ENCODE peak calls at places on chromosomes 5 and 9, in eight cellular contexts. One of them, this sample, is unnamed.
A peak's percentile ranks its signal among the peaks of the same experiment; 100 is the strongest.

GRCh38 chr9:132631280-132631679 is 38.5 kb downstream of the DDX31 start:
- DNase-seq in NT2/D1: no peak
- DNase-seq in heart left ventricle: no peak
- DNase-seq in CMK: no peak
- DNase-seq in activated CD8-positive, alpha-beta memory T cell treated with anti-CD3 and anti-CD28 coated beads, Interleukin-2, amount 50 U/mL, for 4 hours: no peak
- DNase-seq in ovary: no peak
- DNase-seq in Ammon's horn: no peak
- DNase-seq in astrocyte: peak; percentile 77
- DNase-seq in this sample: no peak

GRCh38 chr5:142248853-142249462 is 75.9 kb downstream of the SPRY4 start:
- DNase-seq in NT2/D1: no peak
- DNase-seq in heart left ventricle: peak; percentile 77
- DNase-seq in CMK: no peak
- DNase-seq in activated CD8-positive, alpha-beta memory T cell treated with anti-CD3 and anti-CD28 coated beads, Interleukin-2, amount 50 U/mL, for 4 hours: no peak
- DNase-seq in ovary: no peak
- DNase-seq in Ammon's horn: no peak
- DNase-seq in astrocyte: peak; percentile 14
- DNase-seq in this sample: no peak

GRCh38 chr9:131410051-131410491 is 16.2 kb downstream of the PRRC2B start:
- DNase-seq in NT2/D1: no peak
- DNase-seq in heart left ventricle: no peak
- DNase-seq in CMK: no peak
- DNase-seq in activated CD8-positive, alpha-beta memory T cell treated with anti-CD3 and anti-CD28 coated beads, Interleukin-2, amount 50 U/mL, for 4 hours: no peak
- DNase-seq in ovary: no peak
- DNase-seq in Ammon's horn: no peak
- DNase-seq in astrocyte: no peak
- DNase-seq in this sample: no peak

GRCh38 chr5:67257500-67257899 is 60.9 kb upstream of the CD180 start:
- DNase-seq in NT2/D1: no peak
- DNase-seq in heart left ventricle: no peak
- DNase-seq in CMK: no peak
- DNase-seq in activated CD8-positive, alpha-beta memory T cell treated with anti-CD3 and anti-CD28 coated beads, Interleukin-2, amount 50 U/mL, for 4 hours: no peak
- DNase-seq in ovary: no peak
- DNase-seq in Ammon's horn: no peak
- DNase-seq in astrocyte: no peak
- DNase-seq in this sample: no peak

GRCh38 chr9:110954822-110955291 is 83.4 kb downstream of the LPAR1 start:
- DNase-seq in NT2/D1: no peak
- DNase-seq in heart left ventricle: no peak
- DNase-seq in CMK: no peak
- DNase-seq in activated CD8-positive, alpha-beta memory T cell treated with anti-CD3 and anti-CD28 coated beads, Interleukin-2, amount 50 U/mL, for 4 hours: no peak
- DNase-seq in ovary: no peak
- DNase-seq in Ammon's horn: no peak
- DNase-seq in astrocyte: peak; percentile 53
- DNase-seq in this sample: no peak

GRCh38 chr9:137295313-137296213 is 6.5 kb downstream of the NRARP start:
- DNase-seq in NT2/D1: no peak
- DNase-seq in heart left ventricle: peak; percentile 78
- DNase-seq in CMK: no peak
- DNase-seq in activated CD8-positive, alpha-beta memory T cell treated with anti-CD3 and anti-CD28 coated beads, Interleukin-2, amount 50 U/mL, for 4 hours: peak; percentile 52
- DNase-seq in ovary: no peak
- DNase-seq in Ammon's horn: no peak
- DNase-seq in astrocyte: no peak
- DNase-seq in this sample: no peak

GRCh38 chr5:115898656-115899055 is 56.9 kb downstream of the AP3S1 start:
- DNase-seq in NT2/D1: no peak
- DNase-seq in heart left ventricle: no peak
- DNase-seq in CMK: no peak
- DNase-seq in activated CD8-positive, alpha-beta memory T cell treated with anti-CD3 and anti-CD28 coated beads, Interleukin-2, amount 50 U/mL, for 4 hours: no peak
- DNase-seq in ovary: no peak
- DNase-seq in Ammon's horn: no peak
- DNase-seq in astrocyte: peak; percentile 51
- DNase-seq in this sample: no peak

GRCh38 chr5:163504091-163504931 is 1.1 kb upstream of the MAT2B start:
- DNase-seq in NT2/D1: no peak
- DNase-seq in heart left ventricle: no peak
- DNase-seq in CMK: no peak
- DNase-seq in activated CD8-positive, alpha-beta memory T cell treated with anti-CD3 and anti-CD28 coated beads, Interleukin-2, amount 50 U/mL, for 4 hours: no peak
- DNase-seq in ovary: peak; percentile 36
- DNase-seq in Ammon's horn: peak; percentile 66
- DNase-seq in astrocyte: peak; percentile 62
- DNase-seq in this sample: peak; percentile 15

GRCh38 chr9:107214915-107215314 is 68.2 kb upstream of the RAD23B start:
- DNase-seq in NT2/D1: no peak
- DNase-seq in heart left ventricle: no peak
- DNase-seq in CMK: no peak
- DNase-seq in activated CD8-positive, alpha-beta memory T cell treated with anti-CD3 and anti-CD28 coated beads, Interleukin-2, amount 50 U/mL, for 4 hours: no peak
- DNase-seq in ovary: no peak
- DNase-seq in Ammon's horn: no peak
- DNase-seq in astrocyte: peak; percentile 51
- DNase-seq in this sample: no peak

GRCh38 chr9:127534250-127534649 is 77.8 kb upstream of the STXBP1 start:
- DNase-seq in NT2/D1: no peak
- DNase-seq in heart left ventricle: no peak
- DNase-seq in CMK: no peak
- DNase-seq in activated CD8-positive, alpha-beta memory T cell treated with anti-CD3 and anti-CD28 coated beads, Interleukin-2, amount 50 U/mL, for 4 hours: no peak
- DNase-seq in ovary: no peak
- DNase-seq in Ammon's horn: no peak
- DNase-seq in astrocyte: no peak
- DNase-seq in this sample: no peak

GRCh38 chr9:113590991-113591898 is 127.7 kb downstream of the RGS3 start:
- DNase-seq in NT2/D1: peak; percentile 78
- DNase-seq in heart left ventricle: peak; percentile 90
- DNase-seq in CMK: peak; percentile 55
- DNase-seq in activated CD8-positive, alpha-beta memory T cell treated with anti-CD3 and anti-CD28 coated beads, Interleukin-2, amount 50 U/mL, for 4 hours: peak; percentile 48
- DNase-seq in ovary: peak; percentile 81
- DNase-seq in Ammon's horn: peak; percentile 87
- DNase-seq in astrocyte: no peak
- DNase-seq in this sample: no peak

GRCh38 chr5:61327761-61328753 is 4.0 kb upstream of the ZSWIM6 start:
- DNase-seq in NT2/D1: no peak
- DNase-seq in heart left ventricle: no peak
- DNase-seq in CMK: no peak
- DNase-seq in activated CD8-positive, alpha-beta memory T cell treated with anti-CD3 and anti-CD28 coated beads, Interleukin-2, amount 50 U/mL, for 4 hours: no peak
- DNase-seq in ovary: no peak
- DNase-seq in Ammon's horn: no peak
- DNase-seq in astrocyte: peak; percentile 89
- DNase-seq in this sample: no peak

GRCh38 chr5:1081519-1081918 is 30.3 kb downstream of the SLC12A7 start:
- DNase-seq in NT2/D1: no peak
- DNase-seq in heart left ventricle: no peak
- DNase-seq in CMK: no peak
- DNase-seq in activated CD8-positive, alpha-beta memory T cell treated with anti-CD3 and anti-CD28 coated beads, Interleukin-2, amount 50 U/mL, for 4 hours: no peak
- DNase-seq in ovary: no peak
- DNase-seq in Ammon's horn: no peak
- DNase-seq in astrocyte: no peak
- DNase-seq in this sample: no peak

GRCh38 chr9:71643330-71643729 is 125.0 kb downstream of the CEMIP2 start:
- DNase-seq in NT2/D1: no peak
- DNase-seq in heart left ventricle: no peak
- DNase-seq in CMK: no peak
- DNase-seq in activated CD8-positive, alpha-beta memory T cell treated with anti-CD3 and anti-CD28 coated beads, Interleukin-2, amount 50 U/mL, for 4 hours: no peak
- DNase-seq in ovary: no peak
- DNase-seq in Ammon's horn: no peak
- DNase-seq in astrocyte: no peak
- DNase-seq in this sample: no peak

GRCh38 chr5:169945831-169946261 is 34.4 kb downstream of the INSYN2B start:
- DNase-seq in NT2/D1: peak; percentile 22
- DNase-seq in heart left ventricle: no peak
- DNase-seq in CMK: no peak
- DNase-seq in activated CD8-positive, alpha-beta memory T cell treated with anti-CD3 and anti-CD28 coated beads, Interleukin-2, amount 50 U/mL, for 4 hours: no peak
- DNase-seq in ovary: peak; percentile 58
- DNase-seq in Ammon's horn: peak; percentile 73
- DNase-seq in astrocyte: peak; percentile 92
- DNase-seq in this sample: no peak

GRCh38 chr9:86413966-86414880 is 60.0 kb upstream of the TUT7 start:
- DNase-seq in NT2/D1: no peak
- DNase-seq in heart left ventricle: no peak
- DNase-seq in CMK: no peak
- DNase-seq in activated CD8-positive, alpha-beta memory T cell treated with anti-CD3 and anti-CD28 coated beads, Interleukin-2, amount 50 U/mL, for 4 hours: no peak
- DNase-seq in ovary: no peak
- DNase-seq in Ammon's horn: peak; percentile 27
- DNase-seq in astrocyte: peak; percentile 12
- DNase-seq in this sample: no peak

GRCh38 chr9:73753171-73753570 is 601.5 kb downstream of the ANXA1 start:
- DNase-seq in NT2/D1: no peak
- DNase-seq in heart left ventricle: no peak
- DNase-seq in CMK: no peak
- DNase-seq in activated CD8-positive, alpha-beta memory T cell treated with anti-CD3 and anti-CD28 coated beads, Interleukin-2, amount 50 U/mL, for 4 hours: no peak
- DNase-seq in ovary: no peak
- DNase-seq in Ammon's horn: no peak
- DNase-seq in astrocyte: peak; percentile 50
- DNase-seq in this sample: no peak

GRCh38 chr9:110183208-110184145 is 24.5 kb downstream of the C9orf152 start:
- DNase-seq in NT2/D1: peak; percentile 66
- DNase-seq in heart left ventricle: no peak
- DNase-seq in CMK: peak; percentile 12
- DNase-seq in activated CD8-positive, alpha-beta memory T cell treated with anti-CD3 and anti-CD28 coated beads, Interleukin-2, amount 50 U/mL, for 4 hours: peak; percentile 28
- DNase-seq in ovary: peak; percentile 38
- DNase-seq in Ammon's horn: peak; percentile 70
- DNase-seq in astrocyte: peak; percentile 50
- DNase-seq in this sample: peak; percentile 38

GRCh38 chr9:78314953-78315870 is 18.3 kb downstream of the PSAT1 start:
- DNase-seq in NT2/D1: no peak
- DNase-seq in heart left ventricle: no peak
- DNase-seq in CMK: no peak
- DNase-seq in activated CD8-positive, alpha-beta memory T cell treated with anti-CD3 and anti-CD28 coated beads, Interleukin-2, amount 50 U/mL, for 4 hours: no peak
- DNase-seq in ovary: no peak
- DNase-seq in Ammon's horn: peak; percentile 27
- DNase-seq in astrocyte: peak; percentile 81
- DNase-seq in this sample: no peak

GRCh38 chr9:33165263-33166151 is 1.6 kb downstream of the B4GALT1 start:
- DNase-seq in NT2/D1: no peak
- DNase-seq in heart left ventricle: no peak
- DNase-seq in CMK: no peak
- DNase-seq in activated CD8-positive, alpha-beta memory T cell treated with anti-CD3 and anti-CD28 coated beads, Interleukin-2, amount 50 U/mL, for 4 hours: no peak
- DNase-seq in ovary: peak; percentile 60
- DNase-seq in Ammon's horn: no peak
- DNase-seq in astrocyte: peak; percentile 84
- DNase-seq in this sample: no peak

GRCh38 chr5:54455413-54456157 is at the start of gene HSPB3:
- DNase-seq in NT2/D1: no peak
- DNase-seq in heart left ventricle: no peak
- DNase-seq in CMK: no peak
- DNase-seq in activated CD8-positive, alpha-beta memory T cell treated with anti-CD3 and anti-CD28 coated beads, Interleukin-2, amount 50 U/mL, for 4 hours: no peak
- DNase-seq in ovary: peak; percentile 25
- DNase-seq in Ammon's horn: peak; percentile 34
- DNase-seq in astrocyte: peak; percentile 86
- DNase-seq in this sample: no peak

GRCh38 chr9:74742176-74742575 is 145.5 kb downstream of the TRPM6 start:
- DNase-seq in NT2/D1: no peak
- DNase-seq in heart left ventricle: no peak
- DNase-seq in CMK: no peak
- DNase-seq in activated CD8-positive, alpha-beta memory T cell treated with anti-CD3 and anti-CD28 coated beads, Interleukin-2, amount 50 U/mL, for 4 hours: no peak
- DNase-seq in ovary: no peak
- DNase-seq in Ammon's horn: no peak
- DNase-seq in astrocyte: no peak
- DNase-seq in this sample: no peak

GRCh38 chr9:75903785-75904360 is 13.4 kb downstream of the PCSK5 start:
- DNase-seq in NT2/D1: no peak
- DNase-seq in heart left ventricle: no peak
- DNase-seq in CMK: no peak
- DNase-seq in activated CD8-positive, alpha-beta memory T cell treated with anti-CD3 and anti-CD28 coated beads, Interleukin-2, amount 50 U/mL, for 4 hours: no peak
- DNase-seq in ovary: no peak
- DNase-seq in Ammon's horn: no peak
- DNase-seq in astrocyte: peak; percentile 87
- DNase-seq in this sample: no peak

GRCh38 chr5:41870621-41871048 is 410 bp upstream of the OXCT1 start:
- DNase-seq in NT2/D1: no peak
- DNase-seq in heart left ventricle: no peak
- DNase-seq in CMK: no peak
- DNase-seq in activated CD8-positive, alpha-beta memory T cell treated with anti-CD3 and anti-CD28 coated beads, Interleukin-2, amount 50 U/mL, for 4 hours: no peak
- DNase-seq in ovary: no peak
- DNase-seq in Ammon's horn: no peak
- DNase-seq in astrocyte: no peak
- DNase-seq in this sample: no peak

GRCh38 chr5:111454198-111454606 is 58.1 kb downstream of the STARD4 start:
- DNase-seq in NT2/D1: no peak
- DNase-seq in heart left ventricle: no peak
- DNase-seq in CMK: no peak
- DNase-seq in activated CD8-positive, alpha-beta memory T cell treated with anti-CD3 and anti-CD28 coated beads, Interleukin-2, amount 50 U/mL, for 4 hours: no peak
- DNase-seq in ovary: no peak
- DNase-seq in Ammon's horn: no peak
- DNase-seq in astrocyte: peak; percentile 68
- DNase-seq in this sample: no peak

GRCh38 chr5:157708866-157709265 is 22.4 kb upstream of the THG1L start:
- DNase-seq in NT2/D1: no peak
- DNase-seq in heart left ventricle: no peak
- DNase-seq in CMK: no peak
- DNase-seq in activated CD8-positive, alpha-beta memory T cell treated with anti-CD3 and anti-CD28 coated beads, Interleukin-2, amount 50 U/mL, for 4 hours: no peak
- DNase-seq in ovary: no peak
- DNase-seq in Ammon's horn: no peak
- DNase-seq in astrocyte: peak; percentile 53
- DNase-seq in this sample: no peak

GRCh38 chr9:131028931-131029573 is 20.1 kb downstream of the LAMC3 start:
- DNase-seq in NT2/D1: no peak
- DNase-seq in heart left ventricle: peak; percentile 41
- DNase-seq in CMK: no peak
- DNase-seq in activated CD8-positive, alpha-beta memory T cell treated with anti-CD3 and anti-CD28 coated beads, Interleukin-2, amount 50 U/mL, for 4 hours: no peak
- DNase-seq in ovary: no peak
- DNase-seq in Ammon's horn: no peak
- DNase-seq in astrocyte: no peak
- DNase-seq in this sample: no peak

This sample was measured in T-helper 1 cell.